ENCODE peak calls at places on chromosomes 12 and 14, in ten cellular contexts. One of them, this sample, is unnamed.

GRCh38 chr12:28908646-28909045 is 240.4 kb upstream of the FAR2 start:
- DNase-seq in NCI-H1694 treated with DMSO at 0.1 percent for 48 hours: no peak
- DNase-seq in gastrocnemius medialis: no peak
- DNase-seq in activated T-cell treated with anti-CD3 and anti-CD28 coated beads for 24 hours: no peak
- DNase-seq in NCI-H1092 treated with DMSO at 0.1 percent for 48 hours: no peak
- DNase-seq in NCI-H774: no peak
- DNase-seq in fibroblast of the aortic adventitia: no peak
- DNase-seq in posterior cingulate gyrus: no peak
- DNase-seq in activated naive CD4-positive, alpha-beta T cell treated with anti-CD3 and anti-CD28 coated beads, Interleukin-2, amount 10 ng/mL, durations not matched to agents 7 days and 5 days: no peak
- DNase-seq in EL: no peak
- DNase-seq in this sample: no peak

GRCh38 chr12:117030187-117030896 is 68.9 kb downstream of the TESC start:
- DNase-seq in NCI-H1694 treated with DMSO at 0.1 percent for 48 hours: no peak
- DNase-seq in gastrocnemius medialis: no peak
- DNase-seq in activated T-cell treated with anti-CD3 and anti-CD28 coated beads for 24 hours: no peak
- DNase-seq in NCI-H1092 treated with DMSO at 0.1 percent for 48 hours: no peak
- DNase-seq in NCI-H774: no peak
- DNase-seq in fibroblast of the aortic adventitia: no peak
- DNase-seq in posterior cingulate gyrus: peak
- DNase-seq in activated naive CD4-positive, alpha-beta T cell treated with anti-CD3 and anti-CD28 coated beads, Interleukin-2, amount 10 ng/mL, durations not matched to agents 7 days and 5 days: no peak
- DNase-seq in EL: no peak
- DNase-seq in this sample: no peak

GRCh38 chr12:18068355-18068754 is 21.6 kb downstream of the RERGL start:
- DNase-seq in NCI-H1694 treated with DMSO at 0.1 percent for 48 hours: no peak
- DNase-seq in gastrocnemius medialis: no peak
- DNase-seq in activated T-cell treated with anti-CD3 and anti-CD28 coated beads for 24 hours: no peak
- DNase-seq in NCI-H1092 treated with DMSO at 0.1 percent for 48 hours: no peak
- DNase-seq in NCI-H774: no peak
- DNase-seq in fibroblast of the aortic adventitia: no peak
- DNase-seq in posterior cingulate gyrus: no peak
- DNase-seq in activated naive CD4-positive, alpha-beta T cell treated with anti-CD3 and anti-CD28 coated beads, Interleukin-2, amount 10 ng/mL, durations not matched to agents 7 days and 5 days: no peak
- DNase-seq in EL: no peak
- DNase-seq in this sample: no peak

GRCh38 chr14:105882626-105883025 is 356.2 kb downstream of the TMEM121 start:
- DNase-seq in NCI-H1694 treated with DMSO at 0.1 percent for 48 hours: no peak
- DNase-seq in gastrocnemius medialis: no peak
- DNase-seq in activated T-cell treated with anti-CD3 and anti-CD28 coated beads for 24 hours: no peak
- DNase-seq in NCI-H1092 treated with DMSO at 0.1 percent for 48 hours: no peak
- DNase-seq in NCI-H774: no peak
- DNase-seq in fibroblast of the aortic adventitia: no peak
- DNase-seq in posterior cingulate gyrus: peak
- DNase-seq in activated naive CD4-positive, alpha-beta T cell treated with anti-CD3 and anti-CD28 coated beads, Interleukin-2, amount 10 ng/mL, durations not matched to agents 7 days and 5 days: peak
- DNase-seq in EL: no peak
- DNase-seq in this sample: no peak

GRCh38 chr14:70045715-70046535 is 142.8 kb downstream of the SLC8A3 start:
- DNase-seq in NCI-H1694 treated with DMSO at 0.1 percent for 48 hours: peak
- DNase-seq in gastrocnemius medialis: peak
- DNase-seq in activated T-cell treated with anti-CD3 and anti-CD28 coated beads for 24 hours: no peak
- DNase-seq in NCI-H1092 treated with DMSO at 0.1 percent for 48 hours: peak
- DNase-seq in NCI-H774: peak
- DNase-seq in fibroblast of the aortic adventitia: peak
- DNase-seq in posterior cingulate gyrus: peak
- DNase-seq in activated naive CD4-positive, alpha-beta T cell treated with anti-CD3 and anti-CD28 coated beads, Interleukin-2, amount 10 ng/mL, durations not matched to agents 7 days and 5 days: no peak
- DNase-seq in EL: peak
- DNase-seq in this sample: peak

GRCh38 chr14:90874599-90874998 is 58.4 kb upstream of the TTC7B start:
- DNase-seq in NCI-H1694 treated with DMSO at 0.1 percent for 48 hours: no peak
- DNase-seq in gastrocnemius medialis: no peak
- DNase-seq in activated T-cell treated with anti-CD3 and anti-CD28 coated beads for 24 hours: no peak
- DNase-seq in NCI-H1092 treated with DMSO at 0.1 percent for 48 hours: no peak
- DNase-seq in NCI-H774: no peak
- DNase-seq in fibroblast of the aortic adventitia: no peak
- DNase-seq in posterior cingulate gyrus: no peak
- DNase-seq in activated naive CD4-positive, alpha-beta T cell treated with anti-CD3 and anti-CD28 coated beads, Interleukin-2, amount 10 ng/mL, durations not matched to agents 7 days and 5 days: no peak
- DNase-seq in EL: no peak
- DNase-seq in this sample: no peak

GRCh38 chr14:95537298-95538089 is 2.6 kb downstream of the GLRX5 start:
- DNase-seq in NCI-H1694 treated with DMSO at 0.1 percent for 48 hours: no peak
- DNase-seq in gastrocnemius medialis: no peak
- DNase-seq in activated T-cell treated with anti-CD3 and anti-CD28 coated beads for 24 hours: no peak
- DNase-seq in NCI-H1092 treated with DMSO at 0.1 percent for 48 hours: no peak
- DNase-seq in NCI-H774: no peak
- DNase-seq in fibroblast of the aortic adventitia: no peak
- DNase-seq in posterior cingulate gyrus: no peak
- DNase-seq in activated naive CD4-positive, alpha-beta T cell treated with anti-CD3 and anti-CD28 coated beads, Interleukin-2, amount 10 ng/mL, durations not matched to agents 7 days and 5 days: no peak
- DNase-seq in EL: no peak
- DNase-seq in this sample: no peak

GRCh38 chr14:105087308-105087962 is 22.2 kb upstream of the GPR132 start:
- DNase-seq in NCI-H1694 treated with DMSO at 0.1 percent for 48 hours: peak
- DNase-seq in gastrocnemius medialis: no peak
- DNase-seq in activated T-cell treated with anti-CD3 and anti-CD28 coated beads for 24 hours: no peak
- DNase-seq in NCI-H1092 treated with DMSO at 0.1 percent for 48 hours: no peak
- DNase-seq in NCI-H774: no peak
- DNase-seq in fibroblast of the aortic adventitia: peak
- DNase-seq in posterior cingulate gyrus: peak
- DNase-seq in activated naive CD4-positive, alpha-beta T cell treated with anti-CD3 and anti-CD28 coated beads, Interleukin-2, amount 10 ng/mL, durations not matched to agents 7 days and 5 days: peak
- DNase-seq in EL: peak
- DNase-seq in this sample: no peak

This sample was measured in MV-4-11.